ENCODE peak calls at places on chromosomes 4 and X, in four cellular contexts. One of them, this sample, is unnamed.

GRCh38 chr4:143021384-143021783 is 163.3 kb upstream of the USP38 start:
- DNase-seq in H1: no peak
- DNase-seq in K562: no peak
- DNase-seq in HepG2: no peak
- DNase-seq in this sample: no peak

GRCh38 chr4:100084892-100085291 is 105.4 kb downstream of the DDIT4L start:
- DNase-seq in H1: no peak
- DNase-seq in K562: no peak
- DNase-seq in HepG2: no peak
- DNase-seq in this sample: no peak

GRCh38 chr4:69764311-69764710 is 3.9 kb upstream of the SULT1B1 start:
- DNase-seq in HepG2: no peak
- DNase-seq in K562: no peak
- DNase-seq in H1: no peak
- DNase-seq in this sample: no peak

GRCh38 chr4:28966982-28967381 is 1753.2 kb upstream of the PCDH7 start:
- DNase-seq in H1: no peak
- DNase-seq in HepG2: no peak
- DNase-seq in K562: no peak
- DNase-seq in this sample: no peak

GRCh38 chr4:3034231-3034630 is 40.1 kb downstream of the HTT-AS start:
- DNase-seq in H1: no peak
- DNase-seq in K562: no peak
- DNase-seq in HepG2: peak; percentile 38
- DNase-seq in this sample: no peak

GRCh38 chr4:91058345-91058744 is 931.2 kb downstream of the CCSER1 start:
- DNase-seq in HepG2: no peak
- DNase-seq in H1: no peak
- DNase-seq in K562: no peak
- DNase-seq in this sample: no peak

GRCh38 chr4:127470290-127470809 is 162.4 kb upstream of the INTU start:
- DNase-seq in K562: no peak
- DNase-seq in H1: no peak
- DNase-seq in HepG2: no peak
- DNase-seq in this sample: no peak

GRCh38 chr4:924107-925096 is 7.7 kb downstream of the GAK start:
- DNase-seq in H1: no peak
- DNase-seq in HepG2: no peak
- DNase-seq in K562: peak; percentile 74
- DNase-seq in this sample: no peak

GRCh38 chr4:173919861-173920260 is 363.6 kb downstream of the FBXO8 start:
- DNase-seq in K562: no peak
- DNase-seq in HepG2: no peak
- DNase-seq in H1: no peak
- DNase-seq in this sample: no peak

GRCh38 chr4:22764183-22764582 is 71.4 kb downstream of the GBA3 start:
- DNase-seq in K562: no peak
- DNase-seq in H1: no peak
- DNase-seq in HepG2: no peak
- DNase-seq in this sample: no peak

GRCh38 chr4:148735432-148736155 is 293.4 kb upstream of the NR3C2 start:
- DNase-seq in HepG2: no peak
- DNase-seq in K562: no peak
- DNase-seq in H1: no peak
- DNase-seq in this sample: no peak

GRCh38 chr4:75547647-75548387 is 8.0 kb upstream of the ODAPH start:
- DNase-seq in H1: no peak
- DNase-seq in K562: peak; percentile 15
- DNase-seq in HepG2: peak; percentile 70
- DNase-seq in this sample: peak; percentile 24

GRCh38 chr4:71553605-71554004 is 214.8 kb downstream of the SLC4A4 start:
- DNase-seq in K562: peak; percentile 7
- DNase-seq in H1: no peak
- DNase-seq in HepG2: no peak
- DNase-seq in this sample: peak; percentile 39

GRCh38 chrX:73851014-73852009 is 288.3 kb downstream of the CHIC1 start:
- DNase-seq in K562: peak; percentile 70
- DNase-seq in HepG2: no peak
- DNase-seq in H1: no peak
- DNase-seq in this sample: no peak

GRCh38 chrX:155768036-155768769 is 112.9 kb upstream of the VAMP7 start:
- DNase-seq in HepG2: no peak
- DNase-seq in H1: no peak
- DNase-seq in K562: no peak
- DNase-seq in this sample: peak; percentile 18

GRCh38 chr4:148056879-148057278 is 325.0 kb downstream of the ARHGAP10 start:
- DNase-seq in HepG2: no peak
- DNase-seq in K562: peak; percentile 20
- DNase-seq in H1: peak; percentile 25
- DNase-seq in this sample: no peak

GRCh38 chrX:117510453-117510852 is 606.2 kb downstream of the KLHL13 start:
- DNase-seq in K562: no peak
- DNase-seq in HepG2: no peak
- DNase-seq in H1: no peak
- DNase-seq in this sample: peak; percentile 1

GRCh38 chr4:186669159-186669720 is 54.4 kb downstream of the FAT1 start:
- DNase-seq in HepG2: peak; percentile 50
- DNase-seq in H1: no peak
- DNase-seq in K562: no peak
- DNase-seq in this sample: peak; percentile 38

GRCh38 chr4:77028241-77028640 is 47.5 kb downstream of the CCNI start:
- DNase-seq in K562: no peak
- DNase-seq in H1: no peak
- DNase-seq in HepG2: no peak
- DNase-seq in this sample: no peak

GRCh38 chrX:122567911-122568310 is 616.2 kb upstream of the GRIA3 start:
- DNase-seq in K562: no peak
- DNase-seq in H1: no peak
- DNase-seq in HepG2: no peak
- DNase-seq in this sample: no peak

GRCh38 chr4:78661086-78661690 is 109.6 kb downstream of the ANXA3 start:
- DNase-seq in HepG2: no peak
- DNase-seq in H1: no peak
- DNase-seq in K562: no peak
- DNase-seq in this sample: no peak

GRCh38 chr4:76147454-76148141 is 599 bp downstream of the NUP54 start:
- DNase-seq in HepG2: peak; percentile 66
- DNase-seq in K562: peak; percentile 92
- DNase-seq in H1: peak; percentile 85
- DNase-seq in this sample: peak; percentile 72

GRCh38 chrX:149312936-149313432 is 192.1 kb downstream of the IDS start:
- DNase-seq in H1: no peak
- DNase-seq in K562: no peak
- DNase-seq in HepG2: no peak
- DNase-seq in this sample: no peak
- TF ChIP-seq USF2 in H1: no peak
- TF ChIP-seq USF2 in K562: no peak
- TF ChIP-seq USF2 in HepG2: no peak
- TF ChIP-seq USF2 in this sample: no peak

GRCh38 chrX:41889317-41890025 is 33.9 kb downstream of the CASK start:
- DNase-seq in H1: no peak
- DNase-seq in K562: no peak
- DNase-seq in HepG2: peak; percentile 44
- DNase-seq in this sample: peak; percentile 61
- TF ChIP-seq PHF8 in H1: no peak
- TF ChIP-seq PHF8 in K562: no peak
- TF ChIP-seq PHF8 in HepG2: no peak
- TF ChIP-seq PHF8 in this sample: no peak

GRCh38 chr4:41668024-41668423 is 80.5 kb downstream of the PHOX2B start:
- DNase-seq in K562: no peak
- DNase-seq in H1: no peak
- DNase-seq in HepG2: no peak
- DNase-seq in this sample: no peak
- TF ChIP-seq USF2 in K562: no peak
- TF ChIP-seq USF2 in H1: no peak
- TF ChIP-seq USF2 in HepG2: no peak
- TF ChIP-seq USF2 in this sample: no peak

GRCh38 chr4:8157944-8158709 is 486 bp downstream of the ABLIM2 start:
- DNase-seq in K562: no peak
- DNase-seq in H1: no peak
- DNase-seq in HepG2: no peak
- DNase-seq in this sample: no peak
- TF ChIP-seq PHF8 in K562: no peak
- TF ChIP-seq PHF8 in H1: no peak
- TF ChIP-seq PHF8 in HepG2: no peak
- TF ChIP-seq PHF8 in this sample: no peak

GRCh38 chrX:46226422-46226821 is 318.8 kb downstream of the ZNF674 start:
- DNase-seq in K562: no peak
- DNase-seq in H1: no peak
- DNase-seq in HepG2: no peak
- DNase-seq in this sample: no peak
- TF ChIP-seq USF2 in K562: no peak
- TF ChIP-seq USF2 in H1: no peak
- TF ChIP-seq USF2 in HepG2: no peak
- TF ChIP-seq USF2 in this sample: no peak

DNA sequence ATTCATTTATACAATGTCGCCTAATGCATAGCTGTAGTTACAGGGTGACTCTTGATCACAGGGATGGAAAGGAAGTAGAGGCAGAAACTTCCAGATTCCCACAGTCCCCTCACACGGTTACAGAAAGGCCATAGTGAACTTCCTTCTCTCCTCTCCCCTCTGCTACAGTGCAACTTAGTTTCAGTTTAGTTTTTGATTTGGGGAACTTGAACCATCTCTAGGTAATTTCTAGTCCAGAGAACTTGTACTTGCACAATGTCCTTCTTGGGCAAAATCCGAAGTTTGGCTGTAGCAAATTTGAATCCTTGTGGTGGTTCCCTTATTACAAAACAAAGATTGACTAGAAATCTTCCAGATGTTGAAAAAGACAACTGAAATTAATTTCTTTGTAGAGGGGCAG is 1.2 kb upstream of the BLTP1 start:
- DNase-seq in HepG2: no peak
- DNase-seq in H1: no peak
- DNase-seq in K562: no peak
- DNase-seq in this sample: no peak
- TF ChIP-seq PHF8 in HepG2: no peak
- TF ChIP-seq PHF8 in H1: no peak
- TF ChIP-seq PHF8 in K562: no peak
- TF ChIP-seq PHF8 in this sample: no peak

DNA sequence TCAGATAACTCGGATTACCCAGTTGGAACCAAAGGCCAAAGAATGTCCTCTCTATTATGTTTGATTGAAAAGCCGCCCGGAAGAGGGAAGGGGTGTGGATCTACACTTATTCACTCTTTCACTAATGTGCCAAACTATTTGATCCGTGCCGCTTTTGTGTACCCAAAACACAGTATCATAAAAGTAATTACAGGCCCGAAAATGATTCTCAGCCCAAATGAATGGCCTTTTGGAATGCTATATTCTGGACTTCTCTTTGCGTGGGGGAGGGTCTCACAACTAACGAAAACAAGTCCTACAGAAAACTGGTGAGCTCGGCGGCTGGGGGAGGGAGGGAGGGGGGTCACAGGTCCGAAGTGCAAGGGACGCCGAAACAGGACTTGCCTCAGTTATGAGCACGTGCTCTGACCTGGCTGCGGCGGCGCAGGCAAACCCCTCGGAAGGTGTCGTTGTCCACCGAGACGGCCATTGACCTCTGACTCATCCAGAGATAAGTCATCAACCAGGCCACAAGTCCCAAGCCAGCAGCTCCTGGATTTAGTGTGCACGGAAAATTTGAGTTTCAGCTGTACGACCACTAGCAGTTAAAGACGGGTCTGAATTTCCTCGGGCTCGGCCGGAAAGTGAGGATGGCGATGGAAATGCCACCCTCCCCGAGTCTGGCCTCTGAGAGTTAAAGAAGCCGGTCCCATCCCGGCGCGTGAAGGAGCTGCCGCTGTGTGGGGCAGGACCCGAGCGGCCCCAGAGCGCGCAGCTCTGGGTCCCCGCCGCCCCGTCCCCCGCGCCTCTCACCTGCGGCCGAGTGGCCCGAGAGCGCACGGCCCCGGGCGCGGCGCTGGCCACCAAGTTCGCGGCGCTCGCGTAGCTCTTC is 721 bp downstream of the SH3D19 start:
- DNase-seq in H1: peak; percentile 41
- DNase-seq in K562: peak; percentile 17
- DNase-seq in HepG2: peak; percentile 99
- DNase-seq in this sample: peak; percentile 52
- TF ChIP-seq USF2 in H1: peak; percentile 22
- TF ChIP-seq USF2 in K562: no peak
- TF ChIP-seq USF2 in HepG2: no peak
- TF ChIP-seq USF2 in this sample: peak; percentile 20

GRCh38 chrX:8726031-8726652 is 5.8 kb downstream of the ANOS1 start:
- DNase-seq in HepG2: no peak
- DNase-seq in K562: no peak
- DNase-seq in H1: no peak
- DNase-seq in this sample: no peak

GRCh38 chrX:8724176-8724757 is 7.7 kb downstream of the ANOS1 start:
- DNase-seq in HepG2: no peak
- DNase-seq in H1: no peak
- DNase-seq in K562: peak; percentile 19
- DNase-seq in this sample: peak; percentile 40

GRCh38 chrX:8721536-8721935 is 10.4 kb downstream of the ANOS1 start:
- DNase-seq in K562: no peak
- DNase-seq in H1: no peak
- DNase-seq in HepG2: no peak
- DNase-seq in this sample: no peak
- TF ChIP-seq PHF8 in K562: no peak
- TF ChIP-seq PHF8 in H1: no peak
- TF ChIP-seq PHF8 in HepG2: no peak
- TF ChIP-seq PHF8 in this sample: no peak

DNA sequence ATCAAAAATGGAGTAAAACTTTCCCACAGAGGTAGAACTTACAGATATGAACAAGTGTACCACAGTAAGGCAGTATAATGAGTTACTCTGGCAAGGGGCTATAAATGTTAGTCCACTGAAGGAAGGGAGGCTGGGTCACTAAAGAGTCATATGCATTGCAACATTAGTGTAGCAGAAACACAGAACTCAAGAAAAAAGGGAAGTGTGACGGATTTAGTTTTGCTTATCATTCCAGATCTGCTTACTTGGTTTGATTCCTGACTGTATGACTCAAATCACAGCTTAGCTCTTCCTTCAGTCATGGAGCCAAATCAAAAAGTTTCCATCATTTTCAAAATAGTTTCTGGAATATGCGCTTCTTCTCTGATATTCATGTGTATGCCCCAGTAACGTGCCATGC is 148.7 kb downstream of the FSTL5 start:
- DNase-seq in H1: no peak
- DNase-seq in HepG2: no peak
- DNase-seq in K562: no peak
- DNase-seq in this sample: no peak
- TF ChIP-seq USF2 in H1: no peak
- TF ChIP-seq USF2 in HepG2: no peak
- TF ChIP-seq USF2 in K562: no peak
- TF ChIP-seq USF2 in this sample: no peak